ENCODE peak calls at places on chromosome 2, in ten cellular contexts. Y, E, Z, C, S, R, V, F, W and O are unnamed samples. For H3K27me3, the result is how much of the 10 kb centered on the place peaks cover.

GRCh38 chr2:143686585-143687164 is 557.5 kb downstream of the ARHGAP15 start:
- DNase-seq in Y (no peak), E (no peak), Z (peak), C (no peak), S (no peak), R (no peak), V (peak), F (peak), W (peak), O (no peak)

GRCh38 chr2:21916934-21917522 is 793.3 kb downstream of the TDRD15 start:
- DNase-seq in Y (no peak), E (no peak), Z (peak), C (no peak), S (no peak), R (no peak), V (no peak), F (peak), W (no peak), O (no peak)

GRCh38 chr2:65056215-65056989 is at the start of gene CEP68:
- DNase-seq in Y (peak), E (peak), Z (peak), C (peak), S (peak), R (peak), V (peak), F (peak), W (peak), O (peak)

GRCh38 chr2:37080674-37081073 is 3.5 kb downstream of the HEATR5B start:
- DNase-seq in Y (no peak), E (no peak), Z (no peak), C (no peak), S (no peak), R (no peak), V (no peak), F (no peak), W (no peak), O (no peak)

GRCh38 chr2:28586864-28587263 is 91.0 kb downstream of the PLB1 start:
- DNase-seq in Y (no peak), E (peak), Z (no peak), C (no peak), S (peak), R (no peak), V (no peak), F (no peak), W (no peak), O (no peak)

GRCh38 chr2:145464901-145465300 is 945.0 kb upstream of the ZEB2 start:
- DNase-seq in Y (no peak), E (no peak), Z (peak), C (no peak), S (no peak), R (no peak), V (no peak), F (no peak), W (no peak), O (no peak)

GRCh38 chr2:217279571-217279970 is 419.7 kb upstream of the TNP1 start:
- DNase-seq in Y (no peak), E (no peak), Z (peak), C (no peak), S (no peak), R (no peak), V (peak), F (peak), W (peak), O (no peak)

GRCh38 chr2:165970663-165971062 is 17.1 kb upstream of the TTC21B start:
- DNase-seq in Y (no peak), E (no peak), Z (no peak), C (no peak), S (no peak), R (no peak), V (no peak), F (no peak), W (no peak), O (no peak)

GRCh38 chr2:26346454-26347053 is at the start of gene ADGRF3:
- DNase-seq in Y (peak), E (peak), Z (peak), C (peak), S (peak), R (peak), V (peak), F (peak), W (peak), O (no peak)

GRCh38 chr2:153871231-153872221 is at the start of gene GALNT13:
- DNase-seq in Y (peak), E (no peak), Z (peak), C (peak), S (no peak), R (peak), V (no peak), F (peak), W (no peak), O (peak)

GRCh38 chr2:160114020-160114419 is 51.6 kb upstream of the PLA2R1 start:
- DNase-seq in Y (no peak), E (no peak), Z (no peak), C (no peak), S (no peak), R (no peak), V (no peak), F (no peak), W (peak), O (no peak)

DNA sequence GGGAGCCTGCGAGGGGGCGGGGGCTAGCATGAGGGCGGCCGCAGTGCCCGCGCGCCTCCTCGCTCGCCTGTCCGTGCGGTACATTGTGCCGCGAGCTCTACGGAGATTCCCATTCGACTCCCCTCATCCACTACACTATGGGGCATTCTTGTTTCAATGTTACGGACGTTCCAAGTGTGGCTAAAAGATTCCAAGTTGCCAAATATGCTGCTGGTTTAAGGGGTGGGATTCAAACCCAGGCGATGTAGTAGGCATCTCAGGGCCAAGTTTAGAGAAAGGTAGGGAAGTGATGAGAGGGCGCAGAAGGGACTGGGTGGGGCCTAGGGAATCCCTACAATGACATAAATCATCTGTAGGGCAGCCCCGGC is 10.0 kb upstream of the CRYBA2 start:
- DNase-seq in Y (no peak), E (no peak), Z (no peak), C (no peak), S (no peak), R (no peak), V (no peak), F (no peak), W (peak), O (no peak)
- H3K27me3 ChIP-seq in Y (under half), E (under half), Z (half or more), C (under half), S (under half), R (half or more), V (half or more), F (half or more), W (half or more), O (under half)

GRCh38 chr2:107062173-107062572 is 176.2 kb upstream of the ST6GAL2 start:
- DNase-seq in Y (no peak), E (no peak), Z (no peak), C (no peak), S (no peak), R (peak), V (no peak), F (no peak), W (peak), O (no peak)
- H3K27me3 ChIP-seq in Y (under half), E (under half), Z (under half), C (under half), S (under half), R (under half), V (under half), F (under half), W (under half), O (under half)

DNA sequence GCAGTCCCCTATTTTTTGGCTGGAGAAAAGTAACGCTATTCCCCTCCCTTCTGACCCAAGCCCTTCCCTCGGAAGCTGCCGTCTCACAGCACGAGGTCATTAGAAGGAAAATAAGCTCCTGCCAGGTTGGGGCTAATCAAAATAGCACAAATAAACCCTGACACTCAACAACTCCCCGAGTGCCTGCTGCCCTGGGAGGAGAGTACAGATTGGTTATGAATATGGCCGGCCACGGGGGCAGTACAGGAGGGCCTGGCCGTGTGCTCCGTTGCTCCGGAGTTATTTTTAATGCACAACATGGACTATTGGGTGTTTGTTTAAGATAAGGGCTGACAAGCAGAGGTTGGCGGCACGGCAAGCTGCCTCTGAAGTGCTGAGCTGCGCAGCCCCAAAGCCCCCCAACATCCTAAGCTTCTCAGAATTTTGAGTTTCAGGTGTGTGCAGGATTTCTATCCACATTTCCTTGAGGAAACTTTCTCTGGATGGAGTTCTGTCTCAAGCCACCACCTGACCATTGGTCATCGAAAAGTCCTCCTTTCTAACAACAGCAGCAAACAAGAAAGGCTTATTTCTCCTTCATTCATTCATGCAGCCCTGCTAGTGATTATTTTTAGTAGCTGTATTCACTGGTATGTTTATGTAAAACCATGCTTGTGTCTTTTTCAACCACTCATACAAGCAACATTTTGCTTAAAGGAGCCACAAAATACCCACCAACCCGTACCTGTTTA is 58.7 kb downstream of the PAX3 start:
- DNase-seq in Y (no peak), E (no peak), Z (no peak), C (no peak), S (no peak), R (peak), V (no peak), F (no peak), W (no peak), O (no peak)
- H3K27me3 ChIP-seq in Y (half or more), E (under half), Z (under half), C (under half), S (under half), R (under half), V (under half), F (under half), W (under half), O (under half)

GRCh38 chr2:232479341-232480200 is 8.1 kb downstream of the ECEL1 start:
- DNase-seq in Y (peak), E (no peak), Z (no peak), C (peak), S (no peak), R (no peak), V (no peak), F (no peak), W (peak), O (peak)
- H3K27me3 ChIP-seq in Y (under half), E (under half), Z (under half), C (under half), S (under half), R (under half), V (under half), F (half or more), W (under half), O (under half)

DNA sequence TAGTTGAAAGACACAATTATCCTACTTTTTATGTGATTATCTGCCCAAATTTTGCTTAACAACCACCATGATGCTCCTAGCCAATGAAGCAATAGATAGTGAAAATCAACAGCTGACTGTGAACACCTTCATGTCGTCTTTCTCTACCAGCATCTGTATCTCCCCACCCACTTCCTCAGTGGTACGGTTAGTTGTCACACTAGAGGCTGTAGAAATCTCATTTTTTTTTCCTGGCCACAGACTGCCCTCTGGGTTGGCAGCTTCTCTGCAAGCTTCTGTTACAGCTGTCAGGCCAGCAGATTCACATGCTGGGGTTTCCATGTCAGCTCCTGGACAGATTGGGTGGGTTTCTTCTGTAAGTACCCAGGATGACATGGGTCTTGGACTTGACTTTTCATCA is 24.4 kb downstream of the STAT4 start:
- DNase-seq in Y (no peak), E (no peak), Z (no peak), C (no peak), S (peak), R (no peak), V (no peak), F (no peak), W (peak), O (no peak)
- H3K27me3 ChIP-seq in Y (under half), E (under half), Z (under half), C (under half), S (under half), R (under half), V (under half), F (under half), W (under half), O (under half)

DNA sequence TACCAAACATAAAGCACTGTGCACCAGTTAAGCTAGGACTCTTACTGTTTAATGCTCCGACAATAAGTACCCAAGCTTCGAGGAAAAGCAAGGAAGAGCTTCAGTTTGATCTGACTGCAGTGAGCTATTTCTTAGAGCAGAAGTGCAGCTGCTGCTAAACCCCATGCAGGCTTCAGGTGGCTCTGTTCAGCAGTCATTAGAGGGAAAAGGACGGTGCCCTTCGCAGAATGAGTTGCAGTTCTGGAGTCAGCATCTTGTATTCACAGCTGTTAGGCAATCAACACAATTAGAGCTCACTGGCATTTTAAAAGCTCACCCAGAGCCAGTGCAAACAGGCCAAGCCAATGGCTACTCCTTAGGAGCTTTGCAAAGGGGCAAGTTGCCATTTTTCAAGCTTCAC is 1.5 kb upstream of the CERKL start:
- DNase-seq in Y (no peak), E (no peak), Z (no peak), C (no peak), S (no peak), R (peak), V (no peak), F (no peak), W (no peak), O (no peak)
- H3K27me3 ChIP-seq in Y (under half), E (under half), Z (under half), C (under half), S (under half), R (under half), V (under half), F (half or more), W (under half), O (under half)

GRCh38 chr2:100334929-100335328 is 12.6 kb upstream of the LONRF2 start:
- DNase-seq in Y (no peak), E (no peak), Z (no peak), C (no peak), S (no peak), R (no peak), V (no peak), F (no peak), W (no peak), O (no peak)
- H3K27me3 ChIP-seq in Y (under half), E (under half), Z (under half), C (under half), S (under half), R (under half), V (under half), F (under half), W (under half), O (under half)

DNA sequence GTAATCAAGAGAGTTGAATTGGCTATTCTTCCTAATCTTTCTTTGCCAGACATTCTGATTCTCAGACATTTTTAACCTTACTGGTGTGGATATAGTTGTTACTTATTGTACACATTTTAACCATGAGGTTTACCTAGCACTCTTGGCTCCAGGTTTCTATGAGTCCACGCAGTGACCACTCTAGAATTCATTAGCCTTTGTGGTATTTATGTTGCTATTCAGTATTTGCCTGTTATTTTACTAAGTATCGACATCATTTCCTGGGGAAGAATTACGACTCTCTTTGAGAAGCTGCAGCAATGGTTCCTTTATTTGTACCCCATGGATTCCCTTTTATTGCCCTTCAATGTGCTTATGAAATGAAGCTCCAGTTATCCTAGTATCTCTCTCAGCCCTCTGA is 120.7 kb downstream of the RDH14 start:
- DNase-seq in Y (no peak), E (no peak), Z (no peak), C (no peak), S (no peak), R (no peak), V (no peak), F (no peak), W (no peak), O (no peak)
- H3K27me3 ChIP-seq in Y (under half), E (under half), Z (under half), C (under half), S (under half), R (under half), V (under half), F (under half), W (under half), O (under half)

GRCh38 chr2:105621038-105621437 is 123.7 kb upstream of the NCK2 start:
- DNase-seq in Y (no peak), E (no peak), Z (no peak), C (no peak), S (no peak), R (no peak), V (no peak), F (no peak), W (no peak), O (no peak)
- H3K27me3 ChIP-seq in Y (under half), E (under half), Z (under half), C (under half), S (under half), R (under half), V (under half), F (under half), W (under half), O (under half)